ENCODE peak calls at places on chromosomes 3 and 15, in nine cellular contexts. F is hepatocyte, V is PC-9, R is astrocyte, G is HepG2, S is HCT116, Z is K562, Y is MM.1S, L is GM12878. C is an unnamed sample.

GRCh38 chr3:98655666-98656065 is 62.3 kb upstream of the CPOX start:
- DNase-seq in F (no peak), V (no peak), R (peak), G (no peak), S (no peak), Z (no peak), Y (no peak), L (no peak), C (peak)

GRCh38 chr3:115853083-115853482 is 229.8 kb downstream of the GAP43 start:
- DNase-seq in F (no peak), V (no peak), R (no peak), G (no peak), S (no peak), Z (no peak), Y (no peak), L (no peak), C (no peak)

GRCh38 chr3:14633819-14634424 is 17.6 kb upstream of the CCDC174 start:
- DNase-seq in F (peak), V (peak), R (peak), G (peak), S (peak), Z (peak), Y (peak), L (peak), C (peak)

GRCh38 chr15:58764468-58764867 is 6.6 kb upstream of the MINDY2 start:
- DNase-seq in F (no peak), V (no peak), R (no peak), G (no peak), S (no peak), Z (no peak), Y (no peak), L (no peak), C (no peak)

GRCh38 chr3:111700054-111700453 is 104.9 kb upstream of the ZBED2 start:
- DNase-seq in F (no peak), V (no peak), R (no peak), G (no peak), S (no peak), Z (no peak), Y (no peak), L (no peak), C (no peak)

GRCh38 chr3:186057594-186057993 is 51.3 kb downstream of the ETV5 start:
- DNase-seq in F (peak), V (no peak), R (peak), G (no peak), S (no peak), Z (no peak), Y (no peak), L (no peak), C (peak)

GRCh38 chr15:70802629-70803028 is 39.3 kb upstream of the UACA start:
- DNase-seq in F (no peak), V (no peak), R (peak), G (no peak), S (no peak), Z (no peak), Y (no peak), L (no peak), C (peak)

GRCh38 chr15:82371649-82372048 is 22.4 kb upstream of the GOLGA6L10 start:
- DNase-seq in F (no peak), V (no peak), R (no peak), G (no peak), S (no peak), Z (no peak), Y (no peak), L (no peak), C (no peak)

GRCh38 chr3:15694628-15695027 is 93.1 kb downstream of the BTD start:
- DNase-seq in F (no peak), V (no peak), R (no peak), G (no peak), S (no peak), Z (no peak), Y (no peak), L (no peak), C (no peak)

GRCh38 chr3:11699083-11699427 is 55.3 kb upstream of the VGLL4 start:
- DNase-seq in F (no peak), V (peak), R (peak), G (no peak), S (no peak), Z (no peak), Y (no peak), L (no peak), C (peak)

GRCh38 chr3:135920275-135920674 is 45.3 kb upstream of the PPP2R3A start:
- DNase-seq in F (no peak), V (no peak), R (no peak), G (no peak), S (no peak), Z (no peak), Y (no peak), L (no peak), C (no peak)

GRCh38 chr3:10706156-10707088 is 109.6 kb upstream of the SLC6A11 start:
- DNase-seq in F (no peak), V (no peak), R (no peak), G (no peak), S (no peak), Z (no peak), Y (no peak), L (no peak), C (no peak)

GRCh38 chr15:77901251-77901881 is 176.1 kb downstream of the TBC1D2B start:
- DNase-seq in F (no peak), V (no peak), R (no peak), G (no peak), S (no peak), Z (no peak), Y (no peak), L (no peak), C (no peak)

GRCh38 chr3:127525373-127525772 is 65.2 kb downstream of the TPRA1 start:
- DNase-seq in F (peak), V (peak), R (peak), G (peak), S (peak), Z (peak), Y (no peak), L (no peak), C (peak)

GRCh38 chr15:90407871-90408317 is 19.9 kb downstream of the IQGAP1 start:
- DNase-seq in F (peak), V (no peak), R (no peak), G (no peak), S (no peak), Z (no peak), Y (no peak), L (no peak), C (peak)

GRCh38 chr3:119673875-119674274 is 3.3 kb downstream of the COX17 start:
- DNase-seq in F (no peak), V (no peak), R (no peak), G (no peak), S (no peak), Z (no peak), Y (no peak), L (no peak), C (no peak)

GRCh38 chr3:100880072-100880471 is 113.1 kb downstream of the ABI3BP start:
- DNase-seq in F (no peak), V (no peak), R (no peak), G (no peak), S (no peak), Z (no peak), Y (no peak), L (no peak), C (no peak)

GRCh38 chr3:8186213-8186612 is 315.4 kb upstream of the LMCD1 start:
- DNase-seq in F (no peak), V (no peak), R (no peak), G (no peak), S (no peak), Z (no peak), Y (no peak), L (no peak), C (no peak)

GRCh38 chr15:63677778-63678177 is 80.6 kb downstream of the FBXL22 start:
- DNase-seq in F (peak), V (no peak), R (no peak), G (peak), S (no peak), Z (no peak), Y (no peak), L (no peak), C (no peak)

GRCh38 chr3:29152379-29152778 is 128.5 kb upstream of the RBMS3 start:
- DNase-seq in F (no peak), V (no peak), R (no peak), G (no peak), S (no peak), Z (no peak), Y (no peak), L (no peak), C (no peak)

GRCh38 chr3:196149375-196149774 is 61.8 kb downstream of the ZDHHC19 start:
- DNase-seq in F (no peak), V (peak), R (no peak), G (no peak), S (no peak), Z (no peak), Y (no peak), L (no peak), C (no peak)

GRCh38 chr3:157282261-157283191 is 122.6 kb upstream of the CCNL1 start:
- DNase-seq in F (peak), V (peak), R (peak), G (no peak), S (no peak), Z (no peak), Y (no peak), L (no peak), C (peak)

GRCh38 chr15:91605576-91605975 is 247.9 kb upstream of the SLCO3A1 start:
- DNase-seq in F (no peak), V (no peak), R (no peak), G (no peak), S (no peak), Z (no peak), Y (no peak), L (no peak), C (no peak)

GRCh38 chr3:134852893-134853351 is 57.9 kb downstream of the EPHB1 start:
- DNase-seq in F (no peak), V (no peak), R (no peak), G (no peak), S (no peak), Z (no peak), Y (peak), L (peak), C (no peak)

GRCh38 chr3:98545940-98546339 is 14.2 kb downstream of the GPR15 start:
- DNase-seq in F (no peak), V (no peak), R (no peak), G (no peak), S (no peak), Z (no peak), Y (peak), L (no peak), C (no peak)

GRCh38 chr3:170417090-170417489 is 1.6 kb upstream of the CLDN11 start:
- DNase-seq in F (no peak), V (no peak), R (no peak), G (no peak), S (no peak), Z (no peak), Y (no peak), L (no peak), C (no peak)

GRCh38 chr15:69952210-69952555 is 145.5 kb downstream of the TLE3 start:
- DNase-seq in F (no peak), V (no peak), R (no peak), G (no peak), S (no peak), Z (no peak), Y (no peak), L (no peak), C (no peak)

GRCh38 chr3:153762411-153763235 is 358.6 kb upstream of the ARHGEF26 start:
- DNase-seq in F (no peak), V (no peak), R (no peak), G (no peak), S (no peak), Z (no peak), Y (peak), L (no peak), C (no peak)

GRCh38 chr3:186070123-186070522 is 38.8 kb downstream of the ETV5 start:
- DNase-seq in F (no peak), V (no peak), R (no peak), G (no peak), S (no peak), Z (no peak), Y (no peak), L (no peak), C (no peak)

GRCh38 chr15:69298697-69299441 is at the start of gene PAQR5:
- DNase-seq in F (peak), V (no peak), R (no peak), G (no peak), S (no peak), Z (peak), Y (no peak), L (no peak), C (no peak)

GRCh38 chr15:48861813-48862431 is 16.0 kb upstream of the EID1 start:
- DNase-seq in F (peak), V (no peak), R (peak), G (peak), S (peak), Z (peak), Y (peak), L (no peak), C (peak)

GRCh38 chr15:66603301-66604179 is 37.7 kb upstream of the LCTL start:
- DNase-seq in F (peak), V (no peak), R (no peak), G (peak), S (peak), Z (peak), Y (peak), L (no peak), C (peak)

GRCh38 chr3:147356909-147357733 is 49.2 kb downstream of the ZIC4 start:
- DNase-seq in F (no peak), V (no peak), R (no peak), G (no peak), S (no peak), Z (no peak), Y (no peak), L (no peak), C (no peak)
- TF ChIP-seq EZH2 in F (peak), V (no peak), R (no peak), G (no peak), S (no peak), Z (no peak), Y (no peak), L (no peak), C (peak)

GRCh38 chr3:147387550-147388394 is 18.6 kb downstream of the ZIC4 start:
- DNase-seq in F (no peak), V (no peak), R (no peak), G (no peak), S (no peak), Z (no peak), Y (no peak), L (no peak), C (no peak)
- TF ChIP-seq EZH2 in F (no peak), V (no peak), R (peak), G (no peak), S (no peak), Z (no peak), Y (no peak), L (no peak), C (peak)

DNA sequence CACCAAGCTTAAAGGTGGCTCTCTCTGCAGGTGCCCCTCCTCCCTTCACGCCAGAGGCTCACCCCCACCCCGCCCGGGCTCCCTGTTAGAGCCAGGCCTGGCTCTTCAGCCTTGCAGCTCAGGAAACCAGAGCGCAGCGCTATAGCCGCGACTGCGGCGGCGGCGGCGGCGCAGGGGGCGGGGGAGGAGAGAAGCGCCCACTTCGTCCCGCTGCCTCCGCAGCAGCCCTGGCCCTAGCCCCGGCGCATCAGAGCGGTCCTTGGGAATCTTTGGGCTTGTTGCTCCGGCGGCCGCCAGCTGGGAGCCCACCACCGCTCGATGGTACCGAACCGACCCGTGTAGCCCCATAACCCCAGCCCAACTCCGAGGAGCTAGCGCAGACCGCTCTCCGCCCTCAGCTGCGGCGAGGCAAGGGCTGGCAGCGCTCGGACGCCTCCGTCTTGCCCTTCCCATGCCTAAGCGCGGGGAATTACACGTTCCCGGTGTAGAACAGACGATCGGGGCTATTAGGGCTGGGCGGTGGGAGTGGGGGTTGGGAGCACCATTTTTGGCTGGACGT is 1.2 kb downstream of the RASGRF1 start:
- DNase-seq in F (no peak), V (no peak), R (no peak), G (no peak), S (no peak), Z (no peak), Y (no peak), L (no peak), C (no peak)
- TF ChIP-seq EZH2 in F (no peak), V (no peak), R (peak), G (no peak), S (no peak), Z (no peak), Y (no peak), L (no peak), C (no peak)

DNA sequence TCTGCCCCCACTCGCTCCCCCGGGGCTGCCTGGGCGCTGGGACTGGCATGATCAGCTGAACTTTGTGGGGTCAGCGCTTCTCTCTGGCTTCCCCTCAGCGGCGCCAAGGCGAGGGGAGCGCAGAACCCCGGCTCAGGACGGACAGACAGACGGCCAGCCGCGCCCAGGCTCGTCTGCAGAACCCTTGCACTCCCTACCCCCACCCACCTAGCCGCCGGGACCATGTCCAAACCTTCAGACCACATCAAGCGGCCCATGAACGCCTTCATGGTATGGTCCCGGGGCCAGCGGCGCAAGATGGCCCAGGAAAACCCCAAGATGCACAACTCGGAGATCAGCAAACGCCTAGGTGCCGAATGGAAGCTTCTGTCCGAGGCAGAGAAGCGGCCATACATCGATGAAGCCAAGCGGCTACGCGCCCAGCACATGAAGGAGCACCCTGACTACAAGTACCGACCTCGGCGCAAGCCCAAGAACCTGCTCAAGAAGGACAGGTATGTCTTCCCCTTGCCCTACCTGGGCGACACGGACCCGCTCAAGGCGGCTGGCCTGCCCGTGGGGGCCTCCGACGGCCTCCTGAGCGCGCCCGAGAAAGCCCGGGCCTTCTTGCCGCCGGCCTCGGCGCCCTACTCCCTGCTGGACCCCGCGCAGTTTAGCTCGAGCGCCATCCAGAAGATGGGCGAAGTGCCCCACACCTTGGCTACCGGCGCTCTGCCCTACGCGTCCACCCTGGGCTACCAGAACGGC is 621 bp downstream of the SOX14 start:
- DNase-seq in F (no peak), V (no peak), R (no peak), G (no peak), S (no peak), Z (no peak), Y (no peak), L (no peak), C (no peak)
- TF ChIP-seq EZH2 in F (peak), V (no peak), R (no peak), G (no peak), S (no peak), Z (no peak), Y (no peak), L (no peak), C (no peak)

DNA sequence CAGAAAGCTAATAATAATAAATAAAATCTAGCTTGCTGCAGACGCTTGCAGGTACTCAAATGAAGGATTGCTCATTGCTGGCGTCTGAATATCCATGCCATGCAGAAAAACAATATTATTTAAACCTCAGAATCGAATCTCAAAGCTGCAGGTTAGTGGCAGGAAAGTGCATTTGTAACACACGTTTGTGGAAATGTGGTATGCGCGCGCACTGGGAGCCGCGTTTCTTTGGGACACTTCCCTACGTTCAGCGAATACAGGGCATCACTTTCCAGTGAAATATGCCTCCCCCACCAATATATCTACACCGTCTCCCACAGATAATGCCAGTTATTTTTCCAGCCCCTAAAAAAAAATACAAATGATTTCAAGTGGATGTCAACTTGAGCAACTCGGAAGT is 37.1 kb downstream of the ZIC4 start:
- DNase-seq in F (no peak), V (no peak), R (no peak), G (no peak), S (no peak), Z (no peak), Y (no peak), L (no peak), C (no peak)
- TF ChIP-seq EZH2 in F (no peak), V (no peak), R (no peak), G (no peak), S (no peak), Z (no peak), Y (no peak), L (no peak), C (no peak)

DNA sequence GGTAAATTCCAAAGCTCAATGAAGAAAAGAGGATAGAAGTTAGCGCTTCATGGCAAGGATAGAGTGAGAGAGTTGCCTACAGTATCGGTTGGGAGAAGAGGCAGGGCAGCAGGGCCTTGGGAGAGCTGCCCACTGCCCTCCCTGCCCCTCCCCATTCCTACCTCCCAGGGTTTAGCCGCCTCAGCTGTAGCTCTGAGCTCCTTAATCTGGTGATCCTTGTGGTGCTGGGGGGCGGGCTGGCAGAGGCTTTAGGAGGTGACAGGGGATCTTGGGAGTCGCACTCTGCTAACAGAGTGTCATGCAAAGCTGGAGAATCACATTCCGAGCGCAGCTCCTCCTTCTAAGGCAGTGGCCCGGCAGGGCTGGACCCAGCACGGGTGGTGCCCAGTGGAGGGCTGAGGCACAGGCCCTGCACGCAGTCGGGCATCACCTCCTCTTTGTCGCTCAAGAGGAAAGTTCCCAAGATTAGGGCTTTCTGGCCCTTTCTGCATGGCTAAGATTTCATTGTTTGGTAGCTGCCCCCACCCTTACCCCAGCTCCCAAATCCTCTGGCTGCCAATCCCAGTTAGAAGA is 57.1 kb upstream of the POLG start:
- DNase-seq in F (no peak), V (no peak), R (no peak), G (no peak), S (no peak), Z (no peak), Y (no peak), L (no peak), C (no peak)
- TF ChIP-seq EZH2 in F (no peak), V (no peak), R (no peak), G (no peak), S (no peak), Z (no peak), Y (no peak), L (no peak), C (no peak)